ENCODE peak calls at places on chromosome 21, in four cellular contexts. L, F, N and O are unnamed samples.

GRCh38 chr21:16211339-16212303 is 481.8 kb downstream of the USP25 start:
- DNase-seq in N (peak), L (no peak), F (peak), O (no peak)

GRCh38 chr21:27734146-27734545 is 767.3 kb upstream of the ADAMTS5 start:
- DNase-seq in N (peak), L (no peak), F (peak), O (no peak)

GRCh38 chr21:36723371-36723881 is 24.5 kb downstream of the SIM2 start:
- DNase-seq in N (no peak), L (no peak), F (no peak), O (no peak)

GRCh38 chr21:28627691-28628090 is 365.0 kb downstream of the LTN1 start:
- DNase-seq in F (no peak), N (peak), L (no peak), O (no peak)

GRCh38 chr21:14864211-14865021 is 200.4 kb downstream of the NRIP1 start:
- DNase-seq in L (no peak), N (peak), F (peak), O (peak)

GRCh38 chr21:29271927-29272333 is 26.8 kb upstream of the BACH1 start:
- DNase-seq in N (no peak), L (no peak), F (no peak), O (no peak)

GRCh38 chr21:26405735-26406361 is 167.2 kb downstream of the CYYR1 start:
- DNase-seq in F (peak), N (peak), L (no peak), O (no peak)

GRCh38 chr21:34205811-34206635 is 132.6 kb downstream of the MRPS6 start:
- DNase-seq in L (no peak), F (no peak), N (no peak), O (no peak)

GRCh38 chr21:27359141-27359540 is 392.3 kb upstream of the ADAMTS5 start:
- DNase-seq in F (no peak), L (no peak), N (peak), O (no peak)

GRCh38 chr21:33650929-33651505 is 8.7 kb downstream of the ITSN1 start:
- DNase-seq in F (no peak), L (no peak), N (no peak), O (no peak)

GRCh38 chr21:35677298-35677841 is 383.0 kb downstream of the SETD4 start:
- DNase-seq in F (no peak), L (no peak), N (no peak), O (no peak)

GRCh38 chr21:20592482-20592881 is 405.7 kb upstream of the NCAM2 start:
- DNase-seq in F (no peak), L (no peak), N (no peak), O (no peak)

GRCh38 chr21:34065015-34065414 is 8.4 kb upstream of the MRPS6 start:
- DNase-seq in L (no peak), F (no peak), N (peak), O (no peak)

GRCh38 chr21:15823486-15824150 is 93.8 kb downstream of the USP25 start:
- DNase-seq in L (no peak), F (no peak), N (no peak), O (no peak)

GRCh38 chr21:44006017-44006624 is 6.0 kb upstream of the TRAPPC10 start:
- DNase-seq in F (peak), N (peak), L (no peak), O (peak)

GRCh38 chr21:30223596-30223995 is 7.7 kb upstream of the CLDN8 start:
- DNase-seq in L (no peak), F (no peak), N (no peak), O (no peak)

GRCh38 chr21:15309022-15309590 is 244.3 kb upstream of the NRIP1 start:
- DNase-seq in L (no peak), F (no peak), N (no peak), O (no peak)

GRCh38 chr21:20459838-20460237 is 538.4 kb upstream of the NCAM2 start:
- DNase-seq in N (no peak), L (no peak), F (no peak), O (no peak)

GRCh38 chr21:17389311-17389710 is 123.5 kb upstream of the CXADR start:
- DNase-seq in F (no peak), N (no peak), L (no peak), O (no peak)

GRCh38 chr21:35716886-35717285 is 343.4 kb downstream of the SETD4 start:
- DNase-seq in L (no peak), F (no peak), N (no peak), O (no peak)

GRCh38 chr21:23119491-23119890 is 2121.3 kb downstream of the NCAM2 start:
- DNase-seq in F (no peak), N (no peak), L (no peak), O (no peak)

GRCh38 chr21:14058566-14058965 is 152.2 kb downstream of the LIPI start:
- DNase-seq in F (no peak), L (no peak), N (no peak), O (no peak)

GRCh38 chr21:33070921-33071877 is 1.3 kb downstream of the OLIG1 start:
- DNase-seq in N (no peak), L (no peak), F (no peak), O (no peak)

GRCh38 chr21:34834852-34835501 is 166.2 kb downstream of the CLIC6 start:
- DNase-seq in L (no peak), F (no peak), N (no peak), O (no peak)

GRCh38 chr21:44398499-44398898 is 45.1 kb downstream of the TRPM2 start:
- DNase-seq in N (no peak), L (no peak), F (no peak), O (no peak)

GRCh38 chr21:17472592-17473271 is 40.1 kb upstream of the CXADR start:
- DNase-seq in F (no peak), L (no peak), N (no peak), O (no peak)

GRCh38 chr21:36388835-36389234 is 3.6 kb downstream of the CHAF1B start:
- DNase-seq in F (peak), L (no peak), N (peak), O (no peak)

GRCh38 chr21:27110956-27111355 is 144.1 kb upstream of the ADAMTS5 start:
- DNase-seq in L (no peak), N (no peak), F (no peak), O (no peak)

GRCh38 chr21:34302496-34302895 is 61.3 kb upstream of the KCNE2 start:
- DNase-seq in N (no peak), F (no peak), L (no peak), O (no peak)

GRCh38 chr21:27532081-27532480 is 565.2 kb upstream of the ADAMTS5 start:
- DNase-seq in L (no peak), F (peak), N (peak), O (no peak)

GRCh38 chr21:33384851-33385331 is 18.3 kb upstream of the IFNGR2 start:
- DNase-seq in N (no peak), L (no peak), F (no peak), O (no peak)

GRCh38 chr21:33231526-33231925 is 1.8 kb downstream of the IFNAR2 start:
- DNase-seq in N (no peak), L (no peak), F (no peak), O (no peak)

DNA sequence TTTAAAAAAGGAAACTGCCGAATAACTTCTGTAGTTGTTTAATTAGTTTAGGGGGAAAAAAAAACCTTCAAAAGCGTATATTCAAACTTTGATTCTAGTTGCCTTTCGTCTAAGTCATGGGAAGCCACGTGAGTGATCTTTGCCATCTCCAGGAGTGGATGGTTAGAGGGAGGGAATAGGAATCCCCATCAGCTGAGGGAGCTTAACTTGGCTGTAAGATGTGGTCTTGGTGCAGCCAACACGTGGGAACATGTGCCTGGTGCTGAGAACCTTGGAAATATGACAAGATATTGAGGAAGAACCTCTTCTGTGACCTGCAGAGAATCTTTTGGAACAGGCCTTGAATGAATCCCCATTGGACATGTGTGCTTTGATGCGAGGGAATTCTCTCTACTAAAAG is 1.7 kb downstream of the BACE2 start:
- DNase-seq in F (no peak), N (peak), L (no peak), O (no peak)
- H3K4me3 ChIP-seq in F (no peak), N (peak), L (peak), O (no peak)

GRCh38 chr21:45655071-45655470 is 11.5 kb downstream of the PCBP3 start:
- DNase-seq in F (no peak), L (no peak), N (peak), O (no peak)
- H3K4me3 ChIP-seq in F (no peak), L (no peak), N (no peak), O (no peak)

GRCh38 chr21:31560479-31560878 is 99.0 kb upstream of the SOD1 start:
- DNase-seq in N (no peak), L (no peak), F (no peak), O (no peak)
- H3K4me3 ChIP-seq in N (no peak), L (no peak), F (no peak), O (no peak)

GRCh38 chr21:41685511-41686149 is 81.2 kb downstream of the RIPK4 start:
- DNase-seq in L (no peak), N (no peak), F (no peak), O (no peak)

GRCh38 chr21:41682719-41683179 is 84.1 kb downstream of the RIPK4 start:
- DNase-seq in F (no peak), L (no peak), N (no peak), O (no peak)

GRCh38 chr21:41683815-41684214 is 83.0 kb downstream of the RIPK4 start:
- DNase-seq in F (no peak), L (no peak), N (no peak), O (no peak)

GRCh38 chr21:41686664-41687063 is 80.2 kb downstream of the RIPK4 start:
- DNase-seq in L (no peak), F (no peak), N (no peak), O (no peak)

DNA sequence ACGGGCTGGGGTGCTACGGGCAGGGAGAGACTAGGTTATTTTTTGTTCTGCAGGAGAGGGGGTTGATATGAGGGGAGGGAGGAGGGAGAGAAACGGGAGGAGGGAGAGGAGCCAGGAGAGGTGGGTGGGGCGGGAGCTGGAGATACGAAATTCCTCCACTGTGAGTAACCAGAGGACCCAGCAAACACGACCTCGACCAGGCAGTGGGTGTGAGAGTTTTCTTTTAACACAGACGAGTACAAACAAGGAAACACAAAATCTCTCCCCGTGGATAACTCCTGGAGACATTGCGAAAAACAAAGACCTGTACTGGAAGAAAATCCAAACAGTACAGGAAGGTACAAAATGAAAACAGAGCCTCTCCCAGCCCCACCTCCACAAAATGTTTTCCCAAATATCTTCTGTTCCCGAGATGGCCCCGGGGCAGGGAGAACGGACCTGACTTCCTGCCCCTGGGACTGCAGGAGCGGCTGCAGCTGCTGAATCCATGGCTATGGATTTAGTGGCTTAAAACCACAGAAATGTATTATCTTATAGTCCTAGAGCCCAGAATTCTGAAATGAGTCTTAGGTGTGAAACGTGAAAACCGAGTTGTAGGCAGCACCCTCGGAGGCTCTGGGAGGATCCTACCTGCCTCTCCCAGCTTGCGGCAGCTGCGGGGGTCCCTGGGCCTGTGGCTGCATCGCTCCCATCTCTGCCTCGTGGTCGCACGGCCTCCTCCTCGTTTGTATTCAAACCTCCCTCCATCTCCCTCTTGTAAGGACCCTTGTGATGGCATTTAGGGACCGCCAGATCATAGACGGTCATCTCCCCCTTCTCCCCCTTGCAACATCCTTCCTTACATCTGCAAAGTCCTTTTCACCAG is 82.2 kb downstream of the RIPK4 start:
- DNase-seq in F (peak), L (no peak), N (peak), O (no peak)
- H3K4me3 ChIP-seq in F (no peak), L (no peak), N (no peak), O (no peak)

GRCh38 chr21:46286668-46286982 is 483 bp downstream of the YBEY start:
- DNase-seq in N (no peak), L (no peak), F (no peak), O (no peak)

GRCh38 chr21:46285761-46286667 is at the start of gene YBEY:
- DNase-seq in L (peak), F (peak), N (peak), O (peak)

GRCh38 chr21:46285206-46285661 is at the start of gene MCM3AP:
- DNase-seq in F (no peak), N (no peak), L (no peak), O (no peak)

GRCh38 chr21:46289655-46290178 is 3.6 kb downstream of the YBEY start:
- DNase-seq in L (no peak), F (no peak), N (no peak), O (no peak)

GRCh38 chr21:46287541-46287940 is 1.4 kb downstream of the YBEY start:
- DNase-seq in N (no peak), F (no peak), L (no peak), O (no peak)
- H3K4me3 ChIP-seq in N (peak), F (no peak), L (peak), O (no peak)

DNA sequence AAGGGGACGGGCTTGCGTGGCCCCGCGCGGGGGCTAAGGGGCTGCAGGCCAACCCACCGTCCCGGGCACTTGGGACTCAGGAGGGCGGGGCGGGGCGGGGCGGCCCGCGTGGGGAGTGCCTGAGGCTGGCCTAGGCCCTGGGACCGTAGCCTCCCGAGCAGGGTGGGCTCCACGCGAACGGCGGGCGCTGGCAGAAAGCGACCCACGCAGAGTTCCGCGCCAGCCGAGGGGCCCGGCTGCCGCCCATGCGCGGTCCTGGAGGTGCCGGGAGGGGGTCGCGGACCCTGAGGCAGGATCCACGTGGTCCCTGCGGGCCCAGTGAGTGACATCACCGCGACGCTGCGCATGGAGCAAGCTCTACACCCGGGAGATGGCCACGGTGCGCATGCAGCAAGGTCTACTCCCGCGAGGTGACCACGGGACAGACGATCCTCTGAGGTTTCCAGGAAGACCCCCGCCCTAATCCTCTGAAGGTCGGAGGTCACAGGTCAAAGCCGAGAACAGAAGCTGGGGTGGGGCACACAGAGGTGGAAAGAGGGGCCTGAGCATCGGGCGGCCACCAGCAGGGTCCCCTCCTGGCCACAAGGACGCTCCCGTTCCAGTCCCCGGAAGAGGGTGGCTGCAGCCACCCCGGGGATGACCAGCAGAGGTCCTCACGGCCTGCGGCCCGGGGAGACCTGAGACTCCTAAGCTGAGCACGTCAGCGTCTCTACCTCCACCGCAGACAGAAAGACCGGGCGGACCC is 13.5 kb upstream of the SLC19A1 start:
- DNase-seq in N (peak), F (peak), L (no peak), O (no peak)
- H3K4me3 ChIP-seq in N (peak), F (peak), L (peak), O (peak)

GRCh38 chr21:38308785-38309119 is 52.0 kb downstream of the KCNJ15 start:
- DNase-seq in F (no peak), L (no peak), N (no peak), O (no peak)

GRCh38 chr21:38306407-38306806 is 49.6 kb downstream of the KCNJ15 start:
- DNase-seq in L (no peak), N (peak), F (peak), O (no peak)

GRCh38 chr21:38308010-38308784 is 51.4 kb downstream of the KCNJ15 start:
- DNase-seq in F (no peak), L (no peak), N (peak), O (no peak)

GRCh38 chr21:38303300-38303699 is 46.5 kb downstream of the KCNJ15 start:
- DNase-seq in N (peak), F (peak), L (peak), O (peak)

GRCh38 chr21:38306833-38307232 is 50.0 kb downstream of the KCNJ15 start:
- DNase-seq in N (peak), L (no peak), F (peak), O (no peak)
- H3K4me3 ChIP-seq in N (no peak), L (peak), F (peak), O (no peak)